ENCODE peak calls at places on chromosomes 11 and 22, in six cellular contexts. G, P, X, V, J and H are unnamed samples. For H3K27me3, the result is how much of the 10 kb centered on the place peaks cover.

GRCh38 chr11:94803491-94803890 is 35.3 kb downstream of the AMOTL1 start:
- DNase-seq in G (no peak), P (no peak), X (no peak), V (no peak), J (no peak), H (no peak)

GRCh38 chr11:34335331-34335730 is 22.5 kb downstream of the ABTB2 start:
- DNase-seq in G (no peak), P (no peak), X (no peak), V (no peak), J (no peak), H (no peak)

GRCh38 chr22:49845666-49846459 is 7.8 kb upstream of the ZBED4 start:
- DNase-seq in G (no peak), P (no peak), X (no peak), V (no peak), J (no peak), H (no peak)

GRCh38 chr11:94134651-94135512 is 6.2 kb downstream of the PANX1 start:
- DNase-seq in G (peak), P (peak), X (peak), V (no peak), J (peak), H (peak)

GRCh38 chr11:116109228-116109627 is 605.0 kb upstream of the CADM1 start:
- DNase-seq in G (peak), P (no peak), X (no peak), V (no peak), J (peak), H (no peak)

GRCh38 chr11:20047006-20047405 is 113.3 kb downstream of the DBX1 start:
- DNase-seq in G (no peak), P (no peak), X (no peak), V (no peak), J (no peak), H (no peak)

GRCh38 chr11:11608783-11609232 is 13.0 kb downstream of the GALNT18 start:
- DNase-seq in G (no peak), P (no peak), X (no peak), V (peak), J (no peak), H (no peak)

GRCh38 chr11:59857444-59858434 is 8.5 kb downstream of the TCN1 start:
- DNase-seq in G (no peak), P (peak), X (no peak), V (no peak), J (no peak), H (no peak)

GRCh38 chr11:126497581-126498109 is 142.2 kb downstream of the ST3GAL4 start:
- DNase-seq in G (no peak), P (no peak), X (no peak), V (no peak), J (no peak), H (no peak)

GRCh38 chr11:105081412-105082150 is 36.4 kb upstream of the CARD16 start:
- DNase-seq in G (no peak), P (no peak), X (no peak), V (no peak), J (no peak), H (no peak)

GRCh38 chr11:120130991-120131760 is 6.7 kb downstream of the TRIM29 start:
- DNase-seq in G (no peak), P (no peak), X (no peak), V (no peak), J (peak), H (peak)

GRCh38 chr22:38415561-38416321 is 39.3 kb downstream of the KCNJ4 start:
- DNase-seq in G (no peak), P (no peak), X (no peak), V (no peak), J (peak), H (peak)

GRCh38 chr11:115147243-115147807 is 356.9 kb downstream of the CADM1 start:
- DNase-seq in G (no peak), P (no peak), X (no peak), V (no peak), J (no peak), H (no peak)

GRCh38 chr22:26972281-26972680 is 314.9 kb downstream of the MIAT start:
- DNase-seq in G (no peak), P (no peak), X (no peak), V (no peak), J (no peak), H (no peak)

GRCh38 chr11:8315463-8315862 is 51.8 kb upstream of the LMO1 start:
- DNase-seq in G (no peak), P (no peak), X (no peak), V (no peak), J (no peak), H (no peak)

GRCh38 chr11:62665630-62666258 is 632 bp downstream of the CSKMT start:
- DNase-seq in G (peak), P (peak), X (no peak), V (peak), J (peak), H (no peak)

GRCh38 chr11:75809991-75810390 is 5.0 kb upstream of the UVRAG start:
- DNase-seq in G (no peak), P (no peak), X (no peak), V (no peak), J (no peak), H (no peak)

GRCh38 chr22:38228873-38229740 is 27.3 kb downstream of the MAFF start:
- DNase-seq in G (no peak), P (peak), X (peak), V (no peak), J (no peak), H (no peak)

GRCh38 chr11:75223954-75224643 is 16.5 kb upstream of the TPBGL start:
- DNase-seq in G (no peak), P (no peak), X (no peak), V (no peak), J (no peak), H (no peak)

GRCh38 chr22:41915035-41915782 is at the start of gene SHISA8:
- DNase-seq in G (no peak), P (peak), X (no peak), V (peak), J (no peak), H (peak)

GRCh38 chr11:12448131-12448939 is 71.0 kb downstream of the PARVA start:
- DNase-seq in G (no peak), P (no peak), X (no peak), V (no peak), J (no peak), H (no peak)

GRCh38 chr22:39634530-39635399 is 64.2 kb downstream of the CACNA1I start:
- DNase-seq in G (no peak), P (peak), X (no peak), V (no peak), J (no peak), H (no peak)

GRCh38 chr11:44926036-44926435 is 24.6 kb downstream of the TP53I11 start:
- DNase-seq in G (no peak), P (no peak), X (no peak), V (no peak), J (no peak), H (no peak)

GRCh38 chr22:25955323-25955722 is 213.3 kb downstream of the MYO18B start:
- DNase-seq in G (no peak), P (no peak), X (no peak), V (no peak), J (no peak), H (no peak)

GRCh38 chr11:75386912-75387311 is 12.4 kb upstream of the RPS3 start:
- DNase-seq in G (no peak), P (peak), X (no peak), V (no peak), J (no peak), H (no peak)

GRCh38 chr11:112525270-112525669 is 264.6 kb upstream of the PLET1 start:
- DNase-seq in G (no peak), P (no peak), X (no peak), V (no peak), J (no peak), H (no peak)

GRCh38 chr11:131683666-131684065 is 313.3 kb downstream of the NTM start:
- DNase-seq in G (no peak), P (no peak), X (no peak), V (no peak), J (no peak), H (no peak)

GRCh38 chr11:19905280-19905853 is 192.7 kb downstream of the NAV2 start:
- DNase-seq in G (no peak), P (no peak), X (no peak), V (no peak), J (no peak), H (no peak)

GRCh38 chr22:31343235-31344191 is 2.6 kb downstream of the PATZ1 start:
- DNase-seq in G (peak), P (peak), X (no peak), V (no peak), J (no peak), H (peak)

GRCh38 chr11:34359548-34359891 is 1.7 kb upstream of the ABTB2 start:
- DNase-seq in G (no peak), P (no peak), X (no peak), V (no peak), J (no peak), H (no peak)

GRCh38 chr22:26322179-26322905 is 106.7 kb upstream of the ASPHD2 start:
- DNase-seq in G (no peak), P (peak), X (no peak), V (no peak), J (no peak), H (no peak)

GRCh38 chr11:48116843-48117242 is 99.8 kb upstream of the OR4B1 start:
- DNase-seq in G (no peak), P (no peak), X (no peak), V (peak), J (no peak), H (no peak)

GRCh38 chr11:133064152-133064877 is 468.0 kb downstream of the OPCML start:
- DNase-seq in G (peak), P (no peak), X (no peak), V (peak), J (peak), H (peak)

GRCh38 chr22:37092997-37093396 is 16.5 kb downstream of the TMPRSS6 start:
- DNase-seq in G (no peak), P (no peak), X (no peak), V (no peak), J (no peak), H (no peak)
- H3K27me3 ChIP-seq in G (under half), P (under half), X (under half), V (half or more), J (under half), H (half or more)

DNA sequence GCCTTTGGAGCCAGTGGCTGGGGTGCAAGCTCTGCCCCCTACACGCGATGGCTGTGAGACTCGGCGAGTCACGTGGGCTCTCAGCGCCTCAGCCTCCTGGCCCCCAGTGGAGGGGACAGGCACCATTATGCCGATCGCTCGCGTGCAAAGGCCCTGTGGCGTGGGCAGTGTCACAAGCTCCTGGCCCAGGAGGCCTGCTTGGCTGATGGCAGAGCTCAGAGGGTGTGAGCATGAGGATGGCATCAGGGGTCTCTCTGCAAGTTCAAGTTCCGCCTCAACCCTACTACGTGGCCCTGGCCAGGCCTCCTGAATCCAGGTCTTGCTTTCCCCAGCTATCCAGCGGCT is 90.8 kb upstream of the KCNQ1OT1 start:
- DNase-seq in G (no peak), P (no peak), X (no peak), V (no peak), J (peak), H (peak)
- H3K27me3 ChIP-seq in G (under half), P (under half), X (under half), V (under half), J (under half), H (under half)

GRCh38 chr11:65189191-65189590 is 7.5 kb downstream of the CAPN1 start:
- DNase-seq in G (no peak), P (no peak), X (no peak), V (no peak), J (no peak), H (no peak)

DNA sequence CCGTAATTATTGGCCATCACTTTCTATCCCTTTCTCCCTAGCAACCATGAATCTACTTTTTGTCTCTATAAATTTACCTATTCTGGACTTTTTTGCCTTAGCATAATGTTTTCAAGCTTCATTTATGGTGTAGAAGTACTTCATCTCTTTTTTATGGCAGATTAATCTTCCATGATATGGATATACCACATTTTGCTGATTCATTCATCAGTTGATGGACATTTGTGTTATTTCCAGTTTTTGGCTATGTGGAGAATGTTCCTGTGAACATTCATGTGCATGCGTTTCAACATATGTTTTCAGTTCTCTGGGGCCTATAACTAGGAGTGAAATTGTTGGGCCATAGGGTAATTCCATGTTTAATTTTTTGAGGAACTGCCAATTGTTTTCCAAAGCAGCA is 12.8 kb downstream of the CAPN1 start:
- DNase-seq in G (no peak), P (no peak), X (no peak), V (no peak), J (no peak), H (no peak)
- H3K27me3 ChIP-seq in G (under half), P (under half), X (under half), V (under half), J (under half), H (under half)

DNA sequence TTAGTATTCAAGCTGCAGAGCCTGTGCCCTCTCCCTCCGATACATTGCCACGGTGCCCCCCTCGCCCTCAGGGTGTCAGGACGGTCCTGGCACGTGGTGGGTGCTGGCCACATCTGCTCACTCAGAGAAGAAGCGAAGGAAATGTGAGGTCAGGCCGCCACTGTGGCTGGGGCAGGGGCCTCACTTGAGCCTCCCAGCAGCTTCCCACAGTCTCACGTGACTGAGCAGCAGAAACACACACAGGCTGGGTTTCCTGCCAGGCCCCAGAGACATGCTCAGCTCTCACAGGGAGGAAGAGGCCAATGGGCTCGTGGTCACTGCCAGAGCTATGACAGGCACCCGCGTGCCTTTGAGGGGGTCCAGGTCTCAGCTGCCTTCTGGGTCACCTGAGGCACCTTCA is 37.9 kb upstream of the PRR5 start:
- DNase-seq in G (peak), P (no peak), X (no peak), V (no peak), J (peak), H (peak)
- H3K27me3 ChIP-seq in G (under half), P (half or more), X (under half), V (half or more), J (under half), H (under half)

DNA sequence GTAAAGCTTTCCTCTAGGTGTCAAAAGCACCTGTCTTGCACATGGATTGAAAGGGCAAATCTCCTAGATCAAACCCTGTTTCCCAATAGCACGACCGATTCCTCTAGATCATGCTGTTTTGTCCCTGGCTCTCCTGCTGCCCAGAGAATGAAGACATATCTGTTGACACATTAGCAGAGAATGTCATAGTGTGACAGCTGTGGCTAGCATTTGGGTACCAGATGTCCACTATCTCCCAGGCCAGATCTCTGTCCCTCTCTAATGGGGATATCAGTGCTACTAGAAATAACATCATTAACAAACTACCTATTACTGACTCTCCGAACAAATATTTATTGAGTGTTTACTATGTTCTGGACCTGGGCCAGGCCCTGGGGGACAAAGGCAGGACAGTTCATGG is 72.4 kb upstream of the ISX start:
- DNase-seq in G (no peak), P (no peak), X (no peak), V (no peak), J (no peak), H (no peak)
- H3K27me3 ChIP-seq in G (under half), P (under half), X (under half), V (under half), J (under half), H (half or more)